ENCODE peak calls at places on chromosomes 1 and 21, in six cellular contexts. B is Caco-2; U is stimulated activated CD4-positive, alpha-beta T cell treated with anti-CD3 and anti-CD28 coated beads, Interleukin-2, amount 100 ng/mL, for 48 hours; N is GM06990; G is activated T-helper 1 cell treated with anti-CD3 and anti-CD28 coated beads, Interleukin-12 subunit alpha, Interleukin-12 subunit beta, Interleukin-2, Interleukin-4 antibody, amounts not matched to agents 30 ng/mL and 10 ng/mL and 1 ng/mL, durations not matched to agents 14 hours and 24 hours and 36 hours; V is mesenchymal stem cell. Y is an unnamed sample.

GRCh38 chr1:5658340-5659316 is 333.6 kb downstream of the NPHP4 start:
- DNase-seq in U (no peak), B (no peak), V (no peak), G (no peak), N (no peak), Y (no peak)

GRCh38 chr1:159532922-159533321 is 2.9 kb downstream of the OR10J5 start:
- DNase-seq in B (no peak), N (no peak), G (no peak), U (no peak), V (no peak), Y (no peak)

GRCh38 chr1:56808385-56808784 is 10.8 kb downstream of the FYB2 start:
- DNase-seq in V (no peak), N (no peak), G (no peak), B (no peak), U (no peak), Y (no peak)

GRCh38 chr1:209325492-209325891 is 258.0 kb upstream of the CAMK1G start:
- DNase-seq in N (no peak), G (no peak), V (no peak), B (no peak), U (no peak), Y (no peak)

GRCh38 chr1:147720557-147720956 is 39.8 kb downstream of the GJA5 start:
- DNase-seq in N (no peak), V (no peak), B (no peak), G (no peak), U (no peak), Y (no peak)

GRCh38 chr1:222730866-222731265 is 6.1 kb upstream of the FAM177B start:
- DNase-seq in B (no peak), G (no peak), V (no peak), N (no peak), U (no peak), Y (no peak)

GRCh38 chr21:29634410-29634809 is 305.4 kb downstream of the GRIK1 start:
- DNase-seq in U (no peak), B (no peak), G (no peak), N (no peak), V (no peak), Y (no peak)

GRCh38 chr1:236534164-236534651 is 10.4 kb downstream of the LGALS8 start:
- DNase-seq in N (no peak), V (peak; percentile 66), G (peak; percentile 24), U (no peak), B (no peak), Y (no peak)

GRCh38 chr1:88284066-88284465 is 400.0 kb upstream of the PKN2 start:
- DNase-seq in U (no peak), V (no peak), N (no peak), B (no peak), G (no peak), Y (no peak)

GRCh38 chr1:62407398-62408009 is 29.3 kb upstream of the USP1 start:
- DNase-seq in G (no peak), V (peak; percentile 46), B (peak; percentile 50), U (peak; percentile 2), N (peak; percentile 14), Y (peak; percentile 37)

GRCh38 chr1:221292652-221293051 is 413.4 kb downstream of the HLX start:
- DNase-seq in B (no peak), G (no peak), U (no peak), V (no peak), N (no peak), Y (no peak)

GRCh38 chr1:227356582-227357228 is 38.4 kb upstream of the CDC42BPA start:
- DNase-seq in U (no peak), G (no peak), B (peak; percentile 30), V (no peak), N (no peak), Y (no peak)

GRCh38 chr1:24727490-24728214 is 17.6 kb upstream of the CLIC4 start:
- DNase-seq in U (no peak), G (no peak), V (peak; percentile 99), B (no peak), N (peak; percentile 84), Y (no peak)

GRCh38 chr1:15371610-15372539 is 37.8 kb upstream of the EFHD2 start:
- DNase-seq in G (no peak), N (no peak), B (no peak), V (peak; percentile 21), U (no peak), Y (no peak)

GRCh38 chr21:32330784-32331311 is 32.2 kb downstream of the MRAP start:
- DNase-seq in G (no peak), U (no peak), N (no peak), V (no peak), B (no peak), Y (no peak)

GRCh38 chr1:160935527-160936258 is 18.9 kb downstream of the ITLN2 start:
- DNase-seq in N (no peak), G (no peak), U (no peak), V (no peak), B (no peak), Y (no peak)

Y was measured in NCI-H1436.